ENCODE peak calls at places on chromosomes 12 and 14, in four cellular contexts. U, F, L and N are unnamed samples.
A peak's percentile ranks its signal among the peaks of the same experiment; 100 is the strongest.

GRCh38 chr12:19529933-19530630 is 90.8 kb downstream of the AEBP2 start:
- DNase-seq in F (no peak), U (peak; percentile 62), L (no peak), N (no peak)

GRCh38 chr12:77493311-77493710 is 337.4 kb upstream of the NAV3 start:
- DNase-seq in U (no peak), L (no peak), F (no peak), N (no peak)

GRCh38 chr12:82479511-82479910 is 121.2 kb downstream of the METTL25 start:
- DNase-seq in F (no peak), U (no peak), L (no peak), N (no peak)

GRCh38 chr12:59085680-59086079 is 165.4 kb upstream of the LRIG3 start:
- DNase-seq in F (no peak), L (no peak), U (peak; percentile 4), N (no peak)

GRCh38 chr12:132850291-132850690 is 21.6 kb upstream of the GOLGA3 start:
- DNase-seq in L (no peak), U (no peak), F (no peak), N (no peak)

GRCh38 chr14:34678306-34678705 is 36.1 kb downstream of the CFL2 start:
- DNase-seq in U (no peak), L (no peak), F (no peak), N (no peak)

GRCh38 chr14:50944647-50945413 is 547 bp upstream of the PYGL start:
- DNase-seq in F (no peak), L (peak; percentile 94), U (no peak), N (peak; percentile 48)

GRCh38 chr14:99425272-99425681 is 55.4 kb downstream of the SETD3 start:
- DNase-seq in U (no peak), F (no peak), L (no peak), N (no peak)

GRCh38 chr12:8609061-8609570 is 3.5 kb downstream of the AICDA start:
- DNase-seq in U (peak; percentile 59), F (no peak), L (peak; percentile 28), N (peak; percentile 35)

GRCh38 chr12:94644141-94644575 is 6.2 kb downstream of the TMCC3 start:
- DNase-seq in U (no peak), F (no peak), L (no peak), N (no peak)

GRCh38 chr12:114406326-114407033 is 536 bp upstream of the TBX5 start:
- DNase-seq in L (no peak), U (no peak), F (no peak), N (no peak)

GRCh38 chr12:114408415-114408814 is 2.5 kb upstream of the TBX5 start:
- DNase-seq in F (no peak), U (no peak), L (no peak), N (no peak)

GRCh38 chr12:114405449-114406271 is at the start of gene TBX5:
- DNase-seq in F (no peak), L (no peak), U (no peak), N (no peak)

GRCh38 chr12:114407566-114408411 is 1.8 kb upstream of the TBX5 start:
- DNase-seq in F (no peak), U (no peak), L (no peak), N (no peak)

GRCh38 chr12:114407034-114407420 is 1.1 kb upstream of the TBX5 start:
- DNase-seq in U (no peak), L (no peak), F (no peak), N (no peak)
- TF ChIP-seq ELF1 in U (no peak), L (no peak), F (no peak), N (no peak)

GRCh38 chr12:29212682-29213397 is 63.8 kb downstream of the FAR2 start:
- DNase-seq in L (no peak), F (no peak), U (no peak), N (no peak)

GRCh38 chr12:29208060-29208459 is 59.0 kb downstream of the FAR2 start:
- DNase-seq in U (no peak), L (no peak), F (no peak), N (no peak)

GRCh38 chr12:29208935-29209701 is 60.0 kb downstream of the FAR2 start:
- DNase-seq in F (no peak), U (no peak), L (no peak), N (no peak)

DNA sequence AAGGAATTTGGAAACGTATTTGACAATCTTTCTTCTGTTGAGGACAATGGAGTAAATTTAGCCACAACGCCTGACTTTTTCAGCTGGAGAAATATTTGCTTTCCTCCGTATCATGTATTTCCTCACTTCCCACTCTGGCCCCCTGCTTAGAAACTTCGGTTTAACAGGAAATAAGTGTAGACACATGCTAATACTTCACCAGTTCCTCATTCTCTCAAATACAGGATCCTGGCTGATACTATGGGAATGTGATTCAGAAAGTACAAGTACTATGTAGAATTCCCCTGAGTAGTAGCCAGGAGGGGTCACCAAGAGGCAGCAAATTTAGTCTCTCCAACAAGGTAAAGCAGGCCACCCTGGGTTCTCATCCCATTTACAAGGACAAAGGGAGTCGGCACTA is 58.0 kb downstream of the FAR2 start:
- DNase-seq in F (no peak), U (no peak), L (no peak), N (no peak)
- TF ChIP-seq ELF1 in F (no peak), U (no peak), L (no peak), N (no peak)

GRCh38 chr12:9742665-9743064 is 9.8 kb upstream of the CLECL1 start:
- DNase-seq in U (no peak), F (no peak), L (no peak), N (no peak)
- TF ChIP-seq ELF1 in U (no peak), F (no peak), L (no peak), N (no peak)

GRCh38 chr12:24907464-24907863 is 41.4 kb downstream of the BCAT1 start:
- DNase-seq in L (no peak), U (no peak), F (no peak), N (no peak)

GRCh38 chr12:24913953-24914352 is 34.9 kb downstream of the BCAT1 start:
- DNase-seq in F (no peak), L (no peak), U (no peak), N (no peak)

GRCh38 chr12:24913130-24913529 is 35.8 kb downstream of the BCAT1 start:
- DNase-seq in L (no peak), F (no peak), U (peak; percentile 53), N (no peak)

GRCh38 chr12:24909667-24910066 is 39.2 kb downstream of the BCAT1 start:
- DNase-seq in L (no peak), U (no peak), F (no peak), N (no peak)

DNA sequence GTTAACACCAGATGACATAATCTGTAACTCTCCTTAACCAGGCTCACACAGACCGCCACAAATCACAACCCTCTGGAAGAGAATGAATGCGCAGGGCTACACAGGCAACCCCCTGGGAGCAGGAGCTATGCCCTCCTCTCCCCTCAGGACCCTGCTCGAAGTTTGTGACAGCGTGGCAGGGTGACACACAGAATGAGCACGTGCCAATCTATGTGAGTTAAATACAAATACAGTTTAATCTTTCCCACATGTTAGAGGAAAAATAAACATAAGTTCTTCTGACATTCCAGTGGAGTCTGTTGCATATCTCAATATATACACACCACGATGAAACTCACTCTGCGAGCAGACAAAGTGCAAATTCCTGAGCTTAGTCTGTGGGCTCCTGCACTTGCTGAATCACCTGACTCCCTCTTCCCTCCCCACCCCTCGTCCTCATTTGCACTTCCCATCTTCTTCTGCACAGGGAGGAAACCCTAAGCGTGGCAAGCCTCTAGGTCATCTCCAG is 37.6 kb downstream of the BCAT1 start:
- DNase-seq in L (peak; percentile 94), U (no peak), F (no peak), N (no peak)
- TF ChIP-seq ELF1 in L (no peak), U (no peak), F (no peak), N (no peak)

GRCh38 chr12:108728820-108729611 is 2.3 kb downstream of the CORO1C start:
- DNase-seq in U (no peak), F (no peak), L (no peak), N (no peak)
- TF ChIP-seq ELF1 in U (no peak), F (no peak), L (no peak), N (no peak)

GRCh38 chr12:105860556-105861207 is 278.1 kb downstream of the NUAK1 start:
- DNase-seq in U (no peak), L (peak; percentile 19), F (no peak), N (no peak)
- TF ChIP-seq ELF1 in U (no peak), L (no peak), F (no peak), N (no peak)

DNA sequence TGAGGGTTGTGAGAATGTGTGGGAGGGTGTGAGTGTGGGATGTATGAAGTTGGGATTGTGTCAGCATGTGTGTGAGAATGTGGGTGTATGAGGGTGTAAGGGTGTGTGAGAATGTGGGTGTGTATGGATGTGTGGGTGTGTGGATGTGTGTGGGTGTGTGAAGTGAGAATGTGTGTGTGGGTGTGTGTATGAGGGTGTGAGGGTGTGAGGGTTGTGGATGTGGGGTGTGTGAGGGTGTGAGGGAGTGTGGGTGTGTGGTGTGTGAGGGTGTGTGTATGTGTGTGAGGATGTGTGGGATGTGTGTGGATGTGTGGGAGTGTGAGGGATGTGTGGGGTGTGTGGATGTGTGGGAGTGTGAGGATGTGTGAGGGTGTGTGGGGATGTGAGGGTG is 37.0 kb downstream of the TMEM121 start:
- DNase-seq in L (no peak), F (no peak), U (no peak), N (no peak)
- TF ChIP-seq ELF1 in L (no peak), F (no peak), U (no peak), N (no peak)